ENCODE peak calls at places on chromosomes 5 and 9, in six cellular contexts. L is nephron progenitor cell; B is tibial nerve; U is HFFc6; J is CD8-positive, alpha-beta T cell; M is AG10803. D is an unnamed sample.

GRCh38 chr9:77708416-77708815 is 60.3 kb upstream of the GNA14 start:
- DNase-seq in J (no peak), U (peak), L (no peak), B (no peak), M (peak), D (no peak)

GRCh38 chr5:133957591-133957990 is 10.8 kb downstream of the C5orf15 start:
- DNase-seq in J (no peak), L (no peak), U (no peak), B (no peak), M (no peak), D (no peak)

GRCh38 chr5:124460666-124461065 is 285.8 kb downstream of the ZNF608 start:
- DNase-seq in B (no peak), M (peak), L (no peak), J (no peak), U (no peak), D (no peak)

GRCh38 chr9:97943308-97943855 is 5.4 kb upstream of the HEMGN start:
- DNase-seq in M (no peak), U (no peak), B (no peak), J (no peak), L (no peak), D (no peak)

GRCh38 chr9:121861501-121862180 is 210.2 kb downstream of the DAB2IP start:
- DNase-seq in J (no peak), M (no peak), U (peak), L (peak), B (no peak), D (peak)

GRCh38 chr5:126594676-126595485 is at the start of gene ALDH7A1:
- DNase-seq in J (no peak), M (peak), U (peak), B (peak), L (peak), D (peak)

GRCh38 chr9:107504585-107505455 is 15.3 kb upstream of the KLF4 start:
- DNase-seq in J (no peak), B (no peak), M (peak), L (no peak), U (peak), D (no peak)

GRCh38 chr5:164027738-164028137 is 522.3 kb downstream of the MAT2B start:
- DNase-seq in J (no peak), L (no peak), U (no peak), M (no peak), B (no peak), D (no peak)

GRCh38 chr9:21317956-21318923 is 13.1 kb upstream of the IFNA5 start:
- DNase-seq in B (no peak), J (no peak), U (peak), L (peak), M (peak), D (peak)

GRCh38 chr9:128369024-128369706 is 2.0 kb upstream of the URM1 start:
- DNase-seq in U (no peak), J (no peak), M (no peak), B (no peak), L (no peak), D (no peak)

GRCh38 chr5:16615737-16616535 is 861 bp downstream of the RETREG1 start:
- DNase-seq in U (no peak), J (no peak), M (no peak), B (no peak), L (peak), D (no peak)

GRCh38 chr5:10912435-10912834 is 151.4 kb upstream of the DAP start:
- DNase-seq in L (no peak), J (no peak), U (no peak), M (no peak), B (no peak), D (no peak)

GRCh38 chr9:107983191-107983603 is 493.6 kb upstream of the KLF4 start:
- DNase-seq in B (no peak), J (no peak), U (peak), M (peak), L (no peak), D (no peak)

GRCh38 chr9:131608469-131609115 is 63.3 kb downstream of the PRRT1B start:
- DNase-seq in L (peak), M (peak), U (peak), B (peak), J (no peak), D (no peak)

GRCh38 chr9:96100385-96100978 is 201.5 kb downstream of the HSD17B3 start:
- DNase-seq in J (no peak), U (no peak), M (no peak), B (no peak), L (no peak), D (peak)

GRCh38 chr9:124009835-124010226 is 1.7 kb upstream of the LHX2 start:
- DNase-seq in B (no peak), J (no peak), M (no peak), U (no peak), L (no peak), D (no peak)

GRCh38 chr5:80761966-80762365 is 107.2 kb upstream of the DHFR start:
- DNase-seq in L (no peak), M (no peak), J (no peak), B (no peak), U (no peak), D (no peak)

GRCh38 chr9:97855899-97856298 is 2.9 kb downstream of the FOXE1 start:
- DNase-seq in U (no peak), J (no peak), L (no peak), M (no peak), B (no peak), D (no peak)

GRCh38 chr5:5332287-5332686 is 90.2 kb upstream of the ICE1 start:
- DNase-seq in U (no peak), J (no peak), L (no peak), B (no peak), M (no peak), D (no peak)

GRCh38 chr9:77956555-77956954 is 75.1 kb downstream of the GNAQ start:
- DNase-seq in U (no peak), M (no peak), L (no peak), B (no peak), J (no peak), D (no peak)

GRCh38 chr5:60295423-60295822 is 401.9 kb upstream of the PDE4D start:
- DNase-seq in L (peak), U (peak), B (no peak), J (no peak), M (peak), D (peak)

GRCh38 chr9:126125577-126125976 is 201.1 kb upstream of the MVB12B start:
- DNase-seq in U (no peak), B (no peak), L (no peak), J (no peak), M (peak), D (no peak)

GRCh38 chr5:15249152-15249551 is 250.8 kb upstream of the FBXL7 start:
- DNase-seq in B (no peak), L (no peak), M (peak), U (peak), J (no peak), D (no peak)

GRCh38 chr9:93159601-93160418 is 24.1 kb upstream of the WNK2 start:
- DNase-seq in J (peak), M (peak), U (peak), B (peak), L (peak), D (peak)

GRCh38 chr9:35599763-35600604 is 5.1 kb upstream of the TESK1 start:
- DNase-seq in J (no peak), B (no peak), U (no peak), L (no peak), M (no peak), D (no peak)
- TF ChIP-seq CTCF in J (no peak), B (no peak), U (peak), L (no peak), M (peak), D (no peak)

GRCh38 chr5:36079200-36079761 is 12.6 kb upstream of the UGT3A2 start:
- DNase-seq in U (peak), J (no peak), B (no peak), M (peak), L (peak), D (peak)

GRCh38 chr5:36070687-36071571 is 4.2 kb upstream of the UGT3A2 start:
- DNase-seq in L (no peak), U (no peak), B (no peak), M (no peak), J (no peak), D (no peak)

GRCh38 chr5:36078430-36078829 is 11.7 kb upstream of the UGT3A2 start:
- DNase-seq in L (no peak), U (no peak), M (no peak), B (no peak), J (no peak), D (no peak)

GRCh38 chr5:36068751-36069281 is 2.1 kb upstream of the UGT3A2 start:
- DNase-seq in J (no peak), L (no peak), U (no peak), M (no peak), B (no peak), D (no peak)

DNA sequence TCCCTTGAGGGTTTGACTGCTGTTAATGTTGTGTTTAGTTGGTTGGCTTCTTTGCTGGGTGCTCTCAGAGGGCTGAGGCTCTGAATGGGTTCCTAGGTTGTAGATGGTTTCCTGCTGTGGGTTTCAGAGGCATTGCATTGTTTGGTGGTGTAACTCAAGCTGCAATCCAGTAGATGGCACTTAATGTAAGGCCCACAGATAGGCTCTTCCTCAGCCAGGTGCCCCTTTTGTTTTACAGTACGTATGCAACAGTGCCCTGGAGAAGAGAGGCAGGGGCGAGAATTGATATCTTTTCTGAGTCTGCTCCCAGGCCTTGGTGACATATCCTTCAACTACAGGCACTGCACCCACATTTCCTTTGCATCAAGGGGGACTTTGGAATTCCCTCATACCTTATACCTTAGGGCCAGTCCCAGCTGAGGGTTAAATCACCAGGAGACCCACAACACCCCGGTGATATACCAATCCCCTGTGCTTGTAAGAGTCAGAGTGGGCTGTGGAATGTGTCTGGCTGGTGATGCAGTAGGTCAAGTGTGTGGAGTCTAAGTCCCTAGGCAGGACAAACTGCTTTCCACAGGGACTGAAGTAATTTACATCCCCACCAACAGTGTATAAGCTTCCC is 7.0 kb upstream of the UGT3A2 start:
- DNase-seq in M (no peak), U (no peak), B (no peak), L (no peak), J (no peak), D (no peak)
- TF ChIP-seq CTCF in M (peak), U (peak), B (no peak), L (no peak), J (no peak), D (no peak)

GRCh38 chr9:135617538-135617900 is 21.8 kb downstream of the GLT6D1 start:
- DNase-seq in L (no peak), B (no peak), J (no peak), U (no peak), M (no peak), D (no peak)

GRCh38 chr9:135616621-135617537 is 22.5 kb downstream of the GLT6D1 start:
- DNase-seq in L (no peak), M (no peak), B (no peak), U (no peak), J (no peak), D (no peak)

GRCh38 chr9:135614821-135615665 is 24.3 kb downstream of the GLT6D1 start:
- DNase-seq in J (no peak), U (no peak), L (no peak), B (no peak), M (no peak), D (no peak)

GRCh38 chr9:135613946-135614805 is 25.2 kb downstream of the GLT6D1 start:
- DNase-seq in L (no peak), J (no peak), B (no peak), M (no peak), U (no peak), D (no peak)

GRCh38 chr9:135615666-135616620 is 23.4 kb downstream of the GLT6D1 start:
- DNase-seq in U (no peak), M (no peak), B (no peak), J (no peak), L (no peak), D (no peak)
- TF ChIP-seq CTCF in U (peak), M (no peak), B (no peak), J (no peak), L (peak), D (no peak)

GRCh38 chr5:99169309-99169708 is 240.5 kb upstream of the CHD1 start:
- DNase-seq in J (no peak), B (no peak), M (no peak), L (no peak), U (no peak), D (no peak)
- TF ChIP-seq CTCF in J (no peak), B (no peak), M (no peak), L (peak), U (peak), D (peak)

DNA sequence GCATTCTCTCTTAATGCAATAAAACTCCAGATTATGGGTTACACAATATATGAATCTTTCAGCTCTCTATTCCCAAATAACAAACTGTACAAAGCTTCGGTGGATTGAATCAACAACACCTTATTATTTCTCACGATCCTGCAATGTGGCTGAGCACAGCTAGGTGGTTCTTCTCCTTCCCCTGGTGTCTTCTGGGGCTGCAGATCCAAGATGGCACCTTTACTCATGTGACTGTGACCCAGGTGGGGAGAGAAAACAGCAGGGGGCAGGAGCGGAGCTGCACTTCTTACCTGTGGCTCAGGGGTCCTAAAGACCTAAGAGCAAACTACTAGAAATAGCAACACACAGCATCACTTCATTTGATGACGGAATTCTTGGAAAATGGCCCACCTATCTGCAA is 233.1 kb downstream of the IRX1 start:
- DNase-seq in B (no peak), L (no peak), M (no peak), J (no peak), U (no peak), D (no peak)
- TF ChIP-seq CTCF in B (no peak), L (no peak), M (no peak), J (no peak), U (no peak), D (peak)

DNA sequence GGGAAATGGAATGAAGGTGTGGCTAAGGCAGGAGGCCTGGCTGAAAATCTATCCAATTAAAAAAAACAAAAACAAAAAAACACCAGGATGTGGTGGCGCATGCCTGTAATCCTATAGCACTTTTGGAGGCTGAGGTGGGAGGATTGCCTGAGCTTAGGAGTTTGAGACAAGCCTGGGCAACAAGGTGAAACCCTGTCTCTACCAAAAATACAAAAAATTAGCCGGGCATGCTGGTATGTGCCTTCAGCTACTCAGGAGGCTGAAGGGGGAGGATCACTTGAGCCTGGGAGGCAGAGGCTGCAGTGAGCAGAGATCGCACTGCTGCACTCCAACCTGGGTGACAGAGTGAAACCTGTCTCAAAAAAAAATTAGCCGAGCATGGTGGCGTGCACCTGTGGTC is 21.1 kb downstream of the GRHPR start:
- DNase-seq in L (no peak), U (no peak), M (no peak), B (no peak), J (no peak), D (no peak)
- TF ChIP-seq CTCF in L (no peak), U (no peak), M (no peak), B (no peak), J (no peak), D (no peak)

D was measured in neural crest cell.